ENCODE peak calls at places on chromosomes 3 and 15, in seven cellular contexts. Q is sigmoid colon, K is transverse colon, B is A549, V is suprapubic skin, A is stomach, T is H1. D is an unnamed sample. For H3K4me1, the result is how much of the 10 kb centered on the place peaks cover.

GRCh38 chr3:123104550-123104949 is 37.7 kb downstream of the PDIA5 start:
- DNase-seq in Q (no peak), A (no peak), T (no peak), K (no peak), B (peak), V (peak), D (no peak)

GRCh38 chr3:172288625-172289024 is 159.6 kb downstream of the GHSR start:
- DNase-seq in T (no peak), B (no peak), K (no peak), V (no peak), Q (no peak), A (no peak), D (no peak)

GRCh38 chr3:140206196-140207040 is 271.4 kb downstream of the CLSTN2 start:
- DNase-seq in B (no peak), V (no peak), A (no peak), T (no peak), K (no peak), Q (no peak), D (peak)

GRCh38 chr3:178436773-178437172 is 99.5 kb upstream of the KCNMB2 start:
- DNase-seq in B (peak), A (no peak), K (no peak), T (no peak), Q (no peak), V (no peak), D (no peak)

GRCh38 chr3:170102421-170102820 is 64.6 kb downstream of the GPR160 start:
- DNase-seq in Q (no peak), B (no peak), T (no peak), K (no peak), V (no peak), A (no peak), D (no peak)

GRCh38 chr3:17023006-17023664 is 138.4 kb downstream of the PLCL2 start:
- DNase-seq in V (no peak), Q (no peak), T (no peak), K (no peak), A (no peak), B (no peak), D (no peak)

GRCh38 chr3:38281895-38282686 is at the start of gene SLC22A14:
- DNase-seq in K (no peak), V (no peak), T (peak), B (no peak), Q (no peak), A (no peak), D (no peak)

GRCh38 chr3:60610441-60611112 is 640.7 kb downstream of the FHIT start:
- DNase-seq in A (peak), B (no peak), V (peak), Q (peak), T (no peak), K (peak), D (no peak)

GRCh38 chr15:99485153-99485947 is 80.4 kb upstream of the MEF2A start:
- DNase-seq in V (no peak), K (no peak), A (no peak), Q (peak), B (no peak), T (no peak), D (no peak)

GRCh38 chr15:99098426-99098825 is 6.5 kb upstream of the SYNM start:
- DNase-seq in Q (no peak), B (no peak), V (no peak), T (no peak), A (no peak), K (no peak), D (no peak)

DNA sequence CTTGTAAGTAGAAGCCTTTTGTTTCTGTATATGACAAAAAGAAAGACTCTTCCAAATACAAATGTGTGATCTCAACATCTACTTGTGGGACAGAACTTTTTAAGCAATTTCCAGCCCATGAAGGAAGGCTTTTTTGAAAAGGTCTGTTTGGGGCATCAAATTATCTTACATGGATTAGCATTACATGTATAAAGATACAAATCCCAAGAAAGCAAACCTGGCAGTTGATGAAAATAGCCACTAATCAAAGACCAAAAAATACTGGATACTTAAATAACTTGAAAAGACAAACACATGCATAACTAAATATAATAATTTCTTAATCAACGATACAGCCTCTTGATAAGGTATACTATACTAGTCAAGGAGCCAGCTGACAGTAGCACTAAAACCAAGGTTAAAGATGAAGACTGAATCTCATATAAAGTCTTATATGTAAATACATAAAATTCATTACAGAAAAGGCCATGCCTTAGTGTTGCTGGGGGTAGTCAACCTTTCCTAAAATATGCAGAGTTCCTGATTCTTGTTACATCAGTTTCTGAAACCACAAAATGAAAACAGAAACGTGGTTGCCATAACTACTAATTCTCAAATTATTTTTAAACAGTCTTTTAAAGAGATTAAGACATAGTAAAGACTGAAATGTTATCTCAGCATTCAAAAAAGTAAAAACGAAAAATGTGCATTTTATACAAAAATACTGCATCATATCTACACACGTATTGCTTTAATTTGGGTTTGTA is 2.0 kb downstream of the ANKRD28 start:
- DNase-seq in T (no peak), Q (no peak), B (no peak), K (no peak), V (no peak), A (no peak), D (no peak)
- TF ChIP-seq EP300 in T (no peak), Q (no peak), B (no peak), K (no peak), V (no peak), A (no peak), D (no peak)

GRCh38 chr15:73923156-73923487 is 3.1 kb upstream of the LOXL1 start:
- DNase-seq in K (no peak), V (no peak), A (no peak), T (no peak), Q (no peak), B (no peak), D (no peak)
- H3K4me1 ChIP-seq in K (half or more), V (half or more), A (half or more), T (under half), Q (half or more), B (under half), D (under half)

GRCh38 chr15:27124287-27124830 is 153.4 kb downstream of the GABRG3 start:
- DNase-seq in A (no peak), K (no peak), Q (no peak), T (no peak), B (no peak), V (no peak), D (no peak)
- TF ChIP-seq EP300 in A (no peak), K (no peak), Q (no peak), T (no peak), B (no peak), V (no peak), D (no peak)

DNA sequence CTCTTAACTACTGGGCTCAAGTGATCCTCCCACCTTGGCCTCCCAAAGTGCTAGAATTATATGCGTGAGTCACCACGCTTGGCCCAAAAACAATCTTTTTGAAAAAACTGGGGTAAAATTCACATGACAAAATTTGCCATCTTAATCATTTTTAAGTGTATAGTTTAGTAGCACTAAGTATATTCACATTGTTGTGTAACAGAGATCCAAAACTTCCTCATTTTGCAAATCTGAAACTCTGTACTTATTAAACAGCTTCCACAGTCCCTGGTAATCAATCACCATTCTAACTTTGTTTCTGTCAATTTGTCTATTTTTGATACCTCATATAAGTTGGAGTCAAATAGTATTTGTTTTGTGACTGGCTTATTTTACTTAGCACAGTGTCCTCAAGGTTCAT is 5.2 kb downstream of the SNX1 start:
- DNase-seq in A (no peak), V (no peak), B (no peak), Q (no peak), K (no peak), T (no peak), D (no peak)
- H3K4me1 ChIP-seq in A (under half), V (half or more), B (under half), Q (half or more), K (under half), T (under half), D (under half)

DNA sequence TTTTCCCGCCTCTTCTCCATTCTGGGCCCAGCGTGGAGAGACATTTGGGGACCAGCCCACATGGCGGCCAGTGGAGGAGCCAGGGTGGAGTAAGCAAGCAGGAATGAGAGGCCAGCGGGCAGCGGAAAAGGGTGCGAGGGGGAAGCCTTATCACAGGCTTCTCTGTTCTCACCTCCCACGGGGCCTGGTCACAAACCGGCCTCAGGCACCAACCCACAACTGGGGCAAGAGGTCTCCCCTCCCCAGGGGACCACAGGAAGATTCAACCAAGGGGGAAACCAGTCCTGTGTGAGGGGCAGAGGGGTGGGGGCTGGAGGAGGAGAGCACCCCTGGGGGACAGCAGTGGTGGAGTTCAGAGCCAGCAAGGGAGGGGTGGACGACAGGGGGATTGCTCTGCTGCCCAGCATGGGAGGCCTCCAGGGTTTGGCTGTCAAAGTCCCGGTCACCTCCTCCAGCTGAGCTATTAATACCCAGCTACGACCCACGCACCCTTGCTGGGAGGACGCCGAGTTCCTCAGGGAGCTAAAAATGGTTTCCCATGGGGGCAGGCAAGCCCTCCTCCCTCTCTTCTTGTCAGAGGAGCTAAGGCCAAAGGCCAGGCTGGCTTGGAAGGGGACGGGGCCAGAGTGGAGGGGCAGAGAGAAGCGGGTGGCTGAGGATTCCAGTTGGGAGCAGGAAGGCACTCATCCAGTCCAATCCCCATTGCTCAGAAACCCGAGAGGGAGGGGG is 23.8 kb upstream of the RPL29 start:
- DNase-seq in B (no peak), K (no peak), T (no peak), V (no peak), A (no peak), Q (no peak), D (no peak)
- TF ChIP-seq EP300 in B (no peak), K (peak), T (no peak), V (no peak), A (peak), Q (no peak), D (peak)

GRCh38 chr15:41913251-41913650 is 19.4 kb upstream of the SPTBN5 start:
- DNase-seq in V (no peak), A (no peak), T (no peak), Q (no peak), K (no peak), B (no peak), D (no peak)
- H3K4me1 ChIP-seq in V (under half), A (under half), T (under half), Q (under half), K (under half), B (under half), D (under half)

GRCh38 chr15:72474912-72475601 is 927 bp downstream of the ARIH1 start:
- DNase-seq in Q (peak), B (peak), A (peak), V (peak), T (peak), K (peak), D (peak)

GRCh38 chr15:72474466-72474911 is 359 bp downstream of the ARIH1 start:
- DNase-seq in V (peak), Q (no peak), T (no peak), K (no peak), B (no peak), A (no peak), D (no peak)

GRCh38 chr15:72475674-72476073 is 1.5 kb downstream of the ARIH1 start:
- DNase-seq in A (no peak), Q (no peak), V (no peak), B (no peak), K (no peak), T (no peak), D (no peak)

GRCh38 chr15:72472907-72473669 is 1.0 kb upstream of the ARIH1 start:
- DNase-seq in V (no peak), T (no peak), A (no peak), K (no peak), B (no peak), Q (no peak), D (no peak)

GRCh38 chr15:72473670-72474465 is at the start of gene ARIH1:
- DNase-seq in A (peak), Q (peak), T (peak), V (peak), B (peak), K (peak), D (peak)
- TF ChIP-seq EP300 in A (no peak), Q (no peak), T (peak), V (no peak), B (no peak), K (peak), D (peak)

GRCh38 chr3:30659270-30660127 is 53.1 kb downstream of the TGFBR2 start:
- DNase-seq in K (no peak), Q (no peak), A (no peak), T (no peak), V (no peak), B (peak), D (no peak)
- H3K4me1 ChIP-seq in K (under half), Q (half or more), A (under half), T (under half), V (half or more), B (under half), D (under half)

GRCh38 chr15:28912422-28912821 is 26.6 kb downstream of the APBA2 start:
- DNase-seq in Q (peak), T (no peak), K (no peak), A (no peak), V (peak), B (no peak), D (no peak)
- TF ChIP-seq EP300 in Q (no peak), T (no peak), K (no peak), A (no peak), V (no peak), B (no peak), D (no peak)

D was measured in ovary.